ENCODE peak calls at places on chromosomes 3 and 15, in six cellular contexts. G is mesenchymal stem cell, T is hepatocyte, K is OCI-LY7, A is GM23338, F is mammary epithelial cell. M is an unnamed sample.

GRCh38 chr3:161893972-161894371 is 397.4 kb downstream of the OTOL1 start:
- DNase-seq in A (no peak), K (no peak), F (no peak), T (no peak), G (peak; percentile 57), M (peak; percentile 66)

GRCh38 chr3:196712514-196713413 is 587 bp downstream of the PIGX start:
- DNase-seq in G (peak; percentile 84), T (peak; percentile 89), K (no peak), F (peak; percentile 56), A (peak; percentile 73), M (peak; percentile 94)

GRCh38 chr3:158091526-158091925 is 14.7 kb downstream of the SHOX2 start:
- DNase-seq in G (peak; percentile 51), F (peak; percentile 35), T (no peak), K (no peak), A (peak; percentile 63), M (no peak)

GRCh38 chr3:139378587-139378986 is 10.9 kb downstream of the COPB2 start:
- DNase-seq in F (no peak), G (no peak), A (no peak), T (no peak), K (no peak), M (peak; percentile 62)

GRCh38 chr15:58228708-58229107 is 90.5 kb downstream of the AQP9 start:
- DNase-seq in G (peak; percentile 90), K (no peak), A (peak; percentile 21), F (no peak), T (peak; percentile 27), M (no peak)

GRCh38 chr3:139477710-139478640 is 1.7 kb upstream of the RBP2 start:
- DNase-seq in K (no peak), A (no peak), T (peak; percentile 54), G (no peak), F (no peak), M (no peak)

GRCh38 chr3:49519266-49519665 is 35.0 kb upstream of the BSN start:
- DNase-seq in T (no peak), F (peak; percentile 19), G (no peak), K (no peak), A (no peak), M (peak; percentile 6)

GRCh38 chr3:13281657-13282527 is 138.2 kb downstream of the NUP210 start:
- DNase-seq in F (no peak), K (no peak), A (peak; percentile 64), G (peak; percentile 12), T (no peak), M (peak; percentile 85)

GRCh38 chr15:78620021-78620838 is 566 bp downstream of the CHRNA3 start:
- DNase-seq in T (peak; percentile 56), A (peak; percentile 80), G (peak; percentile 30), F (no peak), K (no peak), M (peak; percentile 91)

GRCh38 chr15:67120839-67121540 is 55.6 kb downstream of the SMAD3 start:
- DNase-seq in K (no peak), F (peak; percentile 88), G (peak; percentile 96), T (peak; percentile 86), A (no peak), M (peak; percentile 87)

GRCh38 chr15:100918690-100919480 is at the start of gene LRRK1:
- DNase-seq in G (peak; percentile 55), A (peak; percentile 59), K (peak; percentile 70), T (peak; percentile 56), F (peak; percentile 60), M (peak; percentile 90)

GRCh38 chr3:134312072-134312872 is 61.6 kb upstream of the RYK start:
- DNase-seq in F (peak; percentile 77), K (no peak), A (peak; percentile 67), G (no peak), T (no peak), M (peak; percentile 82)

GRCh38 chr15:101803676-101804075 is 367 bp downstream of the OR4F6 start:
- DNase-seq in K (no peak), G (peak; percentile 77), A (no peak), T (no peak), F (no peak), M (no peak)

GRCh38 chr3:183895296-183895695 is 10.6 kb upstream of the PARL start:
- DNase-seq in G (peak; percentile 65), T (peak; percentile 62), F (peak; percentile 32), A (peak; percentile 68), K (peak; percentile 72), M (peak; percentile 91)

GRCh38 chr3:35404571-35404970 is 234.8 kb upstream of the ARPP21 start:
- DNase-seq in G (no peak), K (no peak), T (no peak), F (no peak), A (no peak), M (no peak)

GRCh38 chr15:33242669-33243191 is 48.2 kb upstream of the FMN1 start:
- DNase-seq in F (peak; percentile 86), G (peak; percentile 33), T (no peak), K (peak; percentile 44), A (peak; percentile 75), M (peak; percentile 64)

GRCh38 chr3:132641837-132642538 is 17.6 kb downstream of the ACAD11 start:
- DNase-seq in A (peak; percentile 73), K (peak; percentile 53), F (no peak), G (peak; percentile 67), T (peak; percentile 44), M (peak; percentile 81)

GRCh38 chr3:109442531-109442930 is 105.2 kb upstream of the DPPA4 start:
- DNase-seq in K (no peak), A (no peak), F (no peak), T (no peak), G (no peak), M (no peak)

GRCh38 chr15:26887926-26888666 is 21.2 kb downstream of the GABRA5 start:
- DNase-seq in F (no peak), K (no peak), T (no peak), A (no peak), G (no peak), M (no peak)

GRCh38 chr3:73401058-73401457 is 223.7 kb downstream of the PDZRN3 start:
- DNase-seq in A (no peak), F (no peak), K (no peak), T (peak; percentile 37), G (peak; percentile 67), M (no peak)

GRCh38 chr3:155664922-155665695 is 79.8 kb downstream of the PLCH1 start:
- DNase-seq in K (no peak), F (peak; percentile 69), T (peak; percentile 57), A (peak; percentile 20), G (peak; percentile 82), M (peak; percentile 73)

GRCh38 chr3:184335661-184336483 is 1.5 kb upstream of the FAM131A start:
- DNase-seq in F (peak; percentile 70), G (peak; percentile 81), A (peak; percentile 93), K (peak; percentile 78), T (peak; percentile 94), M (peak; percentile 97)

GRCh38 chr3:70999730-71000129 is 583.8 kb downstream of the FOXP1 start:
- DNase-seq in G (peak; percentile 71), T (no peak), A (no peak), K (no peak), F (peak; percentile 56), M (no peak)

GRCh38 chr15:27422997-27423396 is 452.0 kb downstream of the GABRG3 start:
- DNase-seq in A (no peak), T (no peak), F (no peak), K (no peak), G (no peak), M (no peak)

GRCh38 chr3:196666001-196666867 is 26.7 kb downstream of the NRROS start:
- DNase-seq in A (peak; percentile 83), G (peak; percentile 93), F (peak; percentile 99), K (no peak), T (no peak), M (peak; percentile 87)

GRCh38 chr3:52547143-52547542 is 10.7 kb downstream of the UQCC5 start:
- DNase-seq in K (no peak), T (no peak), G (no peak), A (no peak), F (no peak), M (no peak)

GRCh38 chr3:150721285-150722130 is 17.8 kb upstream of the ERICH6 start:
- DNase-seq in A (peak; percentile 87), K (peak; percentile 76), G (peak; percentile 72), F (peak; percentile 51), T (peak; percentile 76), M (peak; percentile 59)

GRCh38 chr15:74380361-74381189 is 13.1 kb upstream of the CYP11A1 start:
- DNase-seq in A (peak; percentile 35), G (no peak), T (no peak), K (no peak), F (no peak), M (peak; percentile 79)

GRCh38 chr15:41934843-41935242 is 37.5 kb downstream of the EHD4 start:
- DNase-seq in K (peak; percentile 64), T (no peak), G (no peak), F (peak; percentile 67), A (peak; percentile 51), M (no peak)

GRCh38 chr3:44996556-44996969 is 20.5 kb downstream of the EXOSC7 start:
- DNase-seq in K (no peak), T (peak; percentile 67), F (no peak), A (no peak), G (peak; percentile 19), M (no peak)

GRCh38 chr3:16130066-16130465 is 44.4 kb upstream of the GALNT15 start:
- DNase-seq in G (peak; percentile 85), K (no peak), F (no peak), T (no peak), A (no peak), M (peak; percentile 82)

GRCh38 chr3:124773351-124774304 is 43.4 kb downstream of the UMPS start:
- DNase-seq in F (no peak), G (no peak), A (no peak), T (no peak), K (no peak), M (no peak)
- H3K4me2 ChIP-seq in F (no peak overlapping the region), G (no peak overlapping the region), A (peak overlapping the region; percentile 25), T (no peak overlapping the region), K (no peak overlapping the region), M (no peak overlapping the region)

DNA sequence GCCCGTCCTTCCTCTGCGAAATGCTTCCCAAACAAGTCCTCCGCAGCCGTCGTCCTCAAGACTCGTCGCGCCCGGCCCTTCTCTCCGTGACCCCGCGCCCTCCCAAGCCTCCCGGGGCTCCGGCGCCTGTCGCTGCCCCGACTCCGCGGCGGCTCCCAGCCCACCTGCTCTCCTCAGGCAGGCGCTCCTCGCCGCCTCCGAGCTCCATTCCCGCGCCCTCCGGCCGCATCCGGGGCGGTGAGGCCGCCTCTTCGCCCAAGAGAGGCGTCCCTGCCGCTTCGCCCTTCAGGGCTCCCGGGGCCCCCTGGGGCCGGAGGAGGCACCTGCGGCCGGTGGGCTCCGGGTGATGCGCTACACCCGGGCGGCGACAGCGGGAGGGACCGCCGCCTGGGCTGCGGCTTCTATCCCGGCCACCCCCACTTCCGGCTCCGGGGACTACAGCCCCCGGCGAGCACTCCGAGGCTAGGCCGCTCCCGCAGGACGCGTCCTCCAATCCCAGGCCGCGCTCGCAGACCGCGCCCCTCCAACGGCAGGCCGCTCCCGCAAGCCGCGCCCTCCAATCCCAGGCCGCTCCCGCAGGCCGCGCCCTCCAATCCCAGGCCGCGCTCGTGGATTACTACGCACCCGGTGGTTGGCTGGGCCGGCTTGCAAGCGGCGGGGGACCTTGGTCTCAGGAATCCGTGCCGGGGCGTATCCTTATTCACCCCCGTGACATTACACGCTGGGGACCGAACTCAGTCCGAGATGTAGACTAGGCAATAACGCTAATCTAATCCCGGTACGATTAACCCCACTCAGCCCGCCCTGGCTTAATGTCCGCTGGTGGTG is at the start of gene RUBCN:
- DNase-seq in G (peak; percentile 95), T (peak; percentile 98), K (peak; percentile 97), F (peak; percentile 96), A (peak; percentile 99), M (peak; percentile 99)
- H2AFZ ChIP-seq in G (peak within 1 kb of the TSS; percentile 97), T (peak within 1 kb of the TSS; percentile 63), K (peak within 1 kb of the TSS; percentile 60), F (peak within 1 kb of the TSS; percentile 99), A (peak within 1 kb of the TSS; percentile 82), M (peak within 1 kb of the TSS; percentile 99)

GRCh38 chr15:89307791-89308190 is 26.8 kb downstream of the POLG start:
- DNase-seq in T (no peak), G (peak; percentile 65), F (no peak), A (no peak), K (no peak), M (peak; percentile 59)
- H3K4me2 ChIP-seq in T (no peak overlapping the region), G (no peak overlapping the region), F (no peak overlapping the region), A (no peak overlapping the region), K (no peak overlapping the region), M (peak overlapping the region; percentile 8)

GRCh38 chr15:59262316-59262715 is 55.7 kb downstream of the LDHAL6B start:
- DNase-seq in K (no peak), T (no peak), A (no peak), G (no peak), F (no peak), M (no peak)
- H2AFZ ChIP-seq in K (no peak overlapping the region), T (no peak overlapping the region), A (no peak overlapping the region), G (no peak overlapping the region), F (no peak overlapping the region), M (no peak overlapping the region)